ENCODE peak calls at places on chromosomes 7 and 10, in seven cellular contexts. P, Z, A, U, C, L and S are unnamed samples.
A peak's percentile ranks its signal among the peaks of the same experiment; 100 is the strongest.

GRCh38 chr10:84348431-84348830 is 20.0 kb downstream of the CCSER2 start:
- DNase-seq in A (no peak), L (no peak), C (peak; percentile 83), Z (no peak), P (no peak), U (no peak), S (no peak)

GRCh38 chr10:1454428-1454827 is 282.9 kb downstream of the ADARB2 start:
- DNase-seq in P (no peak), Z (no peak), U (no peak), L (no peak), C (no peak), A (no peak), S (no peak)

GRCh38 chr7:23696916-23697441 is 13.0 kb upstream of the STK31 start:
- DNase-seq in P (peak; percentile 75), L (peak; percentile 59), Z (peak; percentile 74), A (peak; percentile 61), C (peak; percentile 46), U (no peak), S (peak; percentile 84)

GRCh38 chr10:90945496-90946070 is 24.7 kb upstream of the ANKRD1 start:
- DNase-seq in P (no peak), U (no peak), A (no peak), L (no peak), Z (no peak), C (no peak), S (no peak)

GRCh38 chr10:108358912-108359311 is 1194.4 kb upstream of the SORCS1 start:
- DNase-seq in C (peak; percentile 82), L (no peak), P (no peak), Z (no peak), A (no peak), U (no peak), S (peak; percentile 10)

GRCh38 chr7:97639036-97639435 is 92.8 kb upstream of the TAC1 start:
- DNase-seq in Z (no peak), L (no peak), P (no peak), C (no peak), U (no peak), A (no peak), S (no peak)

GRCh38 chr10:3119796-3120459 is 52.6 kb downstream of the PFKP start:
- DNase-seq in P (no peak), Z (no peak), A (no peak), C (peak; percentile 25), L (peak; percentile 12), U (no peak), S (peak; percentile 30)

GRCh38 chr7:114656471-114656870 is 241.9 kb downstream of the FOXP2 start:
- DNase-seq in P (no peak), Z (no peak), A (no peak), C (no peak), U (no peak), L (no peak), S (no peak)

GRCh38 chr10:68202965-68203358 is 29.0 kb downstream of the ATOH7 start:
- DNase-seq in L (no peak), A (no peak), P (no peak), U (no peak), C (peak; percentile 78), Z (no peak), S (peak; percentile 14)

GRCh38 chr10:51074238-51075028 is at the start of gene PRKG1:
- DNase-seq in Z (peak; percentile 84), P (peak; percentile 79), C (peak; percentile 85), U (peak; percentile 75), A (peak; percentile 70), L (peak; percentile 68), S (peak; percentile 67)

GRCh38 chr10:80075781-80076180 is 2.7 kb upstream of the TMEM254 start:
- DNase-seq in A (no peak), Z (no peak), P (no peak), C (peak; percentile 37), U (no peak), L (no peak), S (no peak)

GRCh38 chr10:59176241-59177030 is at the start of gene PHYHIPL:
- DNase-seq in L (peak; percentile 43), P (peak; percentile 17), C (no peak), A (peak; percentile 37), U (peak; percentile 44), Z (peak; percentile 88), S (peak; percentile 20)

GRCh38 chr7:44348851-44349781 is 23.7 kb upstream of the CAMK2B start:
- DNase-seq in Z (no peak), P (no peak), L (no peak), A (no peak), U (no peak), C (no peak), S (no peak)

GRCh38 chr10:3948843-3949242 is 163.8 kb upstream of the KLF6 start:
- DNase-seq in C (peak; percentile 79), L (no peak), U (no peak), Z (no peak), P (no peak), A (no peak), S (no peak)

GRCh38 chr7:22563115-22563514 is 63.1 kb upstream of the STEAP1B start:
- DNase-seq in U (no peak), A (no peak), P (no peak), L (no peak), Z (no peak), C (peak; percentile 7), S (peak; percentile 69)

GRCh38 chr7:36215017-36215621 is 62.1 kb downstream of the EEPD1 start:
- DNase-seq in U (no peak), A (no peak), C (no peak), P (no peak), Z (no peak), L (no peak), S (no peak)

GRCh38 chr10:108755661-108756060 is 1167.7 kb downstream of the XPNPEP1 start:
- DNase-seq in L (no peak), Z (no peak), C (no peak), P (no peak), A (no peak), U (no peak), S (no peak)

GRCh38 chr7:37495574-37496184 is 47.0 kb upstream of the ELMO1 start:
- DNase-seq in P (no peak), L (no peak), A (no peak), C (peak; percentile 13), U (no peak), Z (no peak), S (no peak)

GRCh38 chr7:78510580-78511188 is 712.1 kb downstream of the PHTF2 start:
- DNase-seq in C (peak; percentile 67), L (peak; percentile 45), A (no peak), Z (no peak), P (no peak), U (peak; percentile 27), S (peak; percentile 19)

GRCh38 chr10:24519950-24520349 is 203.7 kb downstream of the ARHGAP21 start:
- DNase-seq in Z (no peak), C (peak; percentile 5), P (no peak), A (no peak), L (no peak), U (no peak), S (no peak)

DNA sequence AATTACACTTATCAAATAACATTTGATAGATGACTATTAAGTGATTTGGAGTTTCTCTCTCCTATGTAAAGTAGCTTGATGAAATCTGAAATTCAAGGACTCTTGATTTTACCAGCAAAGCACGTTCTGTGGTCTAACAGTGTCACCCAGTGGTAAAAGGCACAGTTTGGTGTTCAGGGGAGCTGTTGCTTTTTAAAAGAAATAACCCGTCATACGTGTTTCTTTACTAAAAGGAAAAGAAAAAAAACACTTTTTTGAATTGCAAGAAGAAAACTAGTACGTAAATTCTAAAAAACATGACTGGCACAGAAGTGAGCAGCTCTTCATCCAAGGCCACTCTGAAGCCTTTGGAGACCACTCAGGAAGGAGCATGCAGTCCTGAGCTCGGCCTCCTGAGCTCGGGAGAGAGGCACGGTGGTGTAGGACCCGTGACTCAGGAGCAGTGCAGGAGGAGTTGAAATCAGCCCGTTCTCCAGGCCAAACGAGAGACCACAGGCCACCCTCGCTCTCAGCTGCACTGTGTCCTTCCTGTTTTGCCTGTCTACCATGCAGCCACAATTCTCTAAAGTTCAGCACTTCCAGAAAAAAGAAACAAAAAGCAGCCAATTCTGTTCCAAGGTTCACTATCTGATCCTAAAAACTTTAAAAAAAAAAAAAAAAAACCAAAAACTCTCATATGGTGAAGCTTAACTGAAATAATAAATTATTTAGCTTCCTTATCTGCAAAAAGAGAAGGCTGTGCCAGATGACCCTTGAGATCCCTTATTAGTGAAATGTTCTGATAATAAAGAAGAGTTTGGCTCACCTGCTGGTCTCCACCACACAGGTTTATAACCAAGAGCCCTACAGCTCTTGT is 212.6 kb upstream of the FRMD4A start:
- DNase-seq in L (no peak), U (no peak), C (no peak), P (peak; percentile 73), A (no peak), Z (no peak), S (no peak)
- TF ChIP-seq CTCF in L (peak; percentile 46), U (no peak), C (peak; percentile 8), P (peak; percentile 50), A (no peak), Z (peak; percentile 17), S (no peak)

GRCh38 chr7:152074673-152075072 is 49.2 kb downstream of the GALNT11 start:
- DNase-seq in C (no peak), L (no peak), A (no peak), Z (no peak), P (no peak), U (no peak), S (no peak)

GRCh38 chr7:152076940-152077933 is 51.8 kb downstream of the GALNT11 start:
- DNase-seq in L (no peak), Z (peak; percentile 77), U (no peak), A (no peak), P (no peak), C (peak; percentile 18), S (no peak)

GRCh38 chr7:152078025-152078424 is 52.6 kb downstream of the GALNT11 start:
- DNase-seq in Z (no peak), P (no peak), L (no peak), A (no peak), C (no peak), U (no peak), S (no peak)

GRCh38 chr7:152073352-152073751 is 47.9 kb downstream of the GALNT11 start:
- DNase-seq in Z (no peak), A (no peak), P (no peak), U (no peak), C (no peak), L (no peak), S (no peak)

GRCh38 chr7:152076324-152076821 is 50.9 kb downstream of the GALNT11 start:
- DNase-seq in C (no peak), P (no peak), Z (no peak), L (peak; percentile 36), U (no peak), A (no peak), S (peak; percentile 51)
- TF ChIP-seq CTCF in C (peak; percentile 20), P (peak; percentile 40), Z (peak; percentile 46), L (peak; percentile 58), U (no peak), A (peak; percentile 19), S (peak; percentile 78)

GRCh38 chr7:1412322-1413261 is 46.7 kb downstream of the MICALL2 start:
- DNase-seq in U (peak; percentile 71), P (peak; percentile 93), A (peak; percentile 88), C (peak; percentile 71), L (peak; percentile 95), Z (peak; percentile 97), S (peak; percentile 96)
- TF ChIP-seq CTCF in U (peak; percentile 69), P (peak; percentile 83), A (peak; percentile 64), C (peak; percentile 82), L (peak; percentile 95), Z (peak; percentile 62), S (peak; percentile 93)

DNA sequence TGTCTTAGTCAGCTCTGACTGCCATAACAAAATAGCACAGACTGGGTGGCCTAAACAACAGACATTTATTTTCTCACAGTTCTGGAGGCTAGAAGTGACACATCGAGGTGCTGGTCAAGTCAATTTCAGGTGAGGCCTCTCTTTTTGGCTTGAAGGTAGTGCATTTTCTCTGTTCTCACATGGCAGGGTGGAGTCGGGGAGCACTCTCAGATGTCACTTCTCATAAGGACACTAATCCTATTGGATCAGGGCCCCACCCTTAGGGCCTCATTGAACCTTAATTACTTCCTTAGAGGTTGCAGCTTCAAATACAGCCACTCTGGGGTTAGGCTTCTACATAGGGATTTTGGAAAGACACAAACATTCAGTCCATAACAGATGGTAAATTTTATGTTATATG is 161.6 kb downstream of the PFKFB3 start:
- DNase-seq in Z (no peak), P (no peak), A (no peak), C (no peak), U (no peak), L (no peak), S (no peak)
- TF ChIP-seq CTCF in Z (no peak), P (no peak), A (no peak), C (no peak), U (no peak), L (no peak), S (no peak)